ENCODE peak calls at places on chromosomes 13 and 19, in six cellular contexts. One of them, this sample, is unnamed.

GRCh38 chr13:46386426-46386995 is 541 bp downstream of the RUBCNL start:
- DNase-seq in PC-3: no peak
- DNase-seq in PC-9: no peak
- DNase-seq in GM23248: peak; percentile 56
- DNase-seq in hepatocyte: no peak
- DNase-seq in H1: no peak
- DNase-seq in this sample: no peak

GRCh38 chr19:1503089-1503924 is 9.5 kb downstream of the ADAMTSL5 start:
- DNase-seq in hepatocyte: peak; percentile 81
- DNase-seq in PC-3: peak; percentile 21
- DNase-seq in H1: no peak
- DNase-seq in PC-9: no peak
- DNase-seq in GM23248: peak; percentile 74
- DNase-seq in this sample: no peak

GRCh38 chr19:8361921-8362793 is 1.8 kb upstream of the ANGPTL4 start:
- DNase-seq in PC-9: peak; percentile 98
- DNase-seq in PC-3: peak; percentile 100
- DNase-seq in H1: no peak
- DNase-seq in hepatocyte: peak; percentile 90
- DNase-seq in GM23248: peak; percentile 99
- DNase-seq in this sample: no peak

GRCh38 chr13:110499621-110500281 is 61.8 kb downstream of the RAB20 start:
- DNase-seq in hepatocyte: no peak
- DNase-seq in H1: no peak
- DNase-seq in PC-9: no peak
- DNase-seq in GM23248: no peak
- DNase-seq in PC-3: peak; percentile 80
- DNase-seq in this sample: no peak

GRCh38 chr13:57045816-57046691 is 94.7 kb upstream of the PRR20A start:
- DNase-seq in hepatocyte: peak; percentile 58
- DNase-seq in H1: no peak
- DNase-seq in PC-9: no peak
- DNase-seq in GM23248: no peak
- DNase-seq in PC-3: no peak
- DNase-seq in this sample: peak; percentile 6

GRCh38 chr19:7673995-7674667 is 2.8 kb upstream of the MCEMP1 start:
- DNase-seq in GM23248: peak; percentile 74
- DNase-seq in H1: no peak
- DNase-seq in hepatocyte: peak; percentile 68
- DNase-seq in PC-9: peak; percentile 66
- DNase-seq in PC-3: peak; percentile 87
- DNase-seq in this sample: peak; percentile 60

GRCh38 chr19:55284405-55285058 is 735 bp downstream of the BRSK1 start:
- DNase-seq in PC-9: no peak
- DNase-seq in hepatocyte: no peak
- DNase-seq in PC-3: no peak
- DNase-seq in GM23248: no peak
- DNase-seq in H1: no peak
- DNase-seq in this sample: no peak

GRCh38 chr13:43872181-43872580 is 7.4 kb downstream of the CCDC122 start:
- DNase-seq in GM23248: no peak
- DNase-seq in H1: no peak
- DNase-seq in PC-9: no peak
- DNase-seq in PC-3: no peak
- DNase-seq in hepatocyte: no peak
- DNase-seq in this sample: no peak

GRCh38 chr13:25652764-25653163 is 281.0 kb downstream of the ATP8A2 start:
- DNase-seq in GM23248: no peak
- DNase-seq in PC-9: no peak
- DNase-seq in PC-3: no peak
- DNase-seq in hepatocyte: no peak
- DNase-seq in H1: no peak
- DNase-seq in this sample: no peak

GRCh38 chr19:5436101-5436947 is 18.9 kb upstream of the ZNRF4 start:
- DNase-seq in PC-3: peak; percentile 32
- DNase-seq in H1: peak; percentile 68
- DNase-seq in GM23248: peak; percentile 90
- DNase-seq in PC-9: no peak
- DNase-seq in hepatocyte: peak; percentile 68
- DNase-seq in this sample: no peak

GRCh38 chr13:98717256-98717655 is 35.2 kb downstream of the SLC15A1 start:
- DNase-seq in PC-9: peak; percentile 28
- DNase-seq in H1: no peak
- DNase-seq in PC-3: no peak
- DNase-seq in hepatocyte: no peak
- DNase-seq in GM23248: no peak
- DNase-seq in this sample: no peak

GRCh38 chr19:2550431-2551171 is 74.7 kb downstream of the GADD45B start:
- DNase-seq in PC-9: no peak
- DNase-seq in GM23248: peak; percentile 42
- DNase-seq in H1: no peak
- DNase-seq in hepatocyte: no peak
- DNase-seq in PC-3: no peak
- DNase-seq in this sample: no peak

GRCh38 chr13:39765801-39766463 is 110.5 kb downstream of the COG6 start:
- DNase-seq in hepatocyte: no peak
- DNase-seq in H1: no peak
- DNase-seq in GM23248: peak; percentile 25
- DNase-seq in PC-3: peak; percentile 40
- DNase-seq in PC-9: no peak
- DNase-seq in this sample: no peak

GRCh38 chr13:95474992-95475391 is 77.5 kb upstream of the CLDN10 start:
- DNase-seq in hepatocyte: no peak
- DNase-seq in GM23248: no peak
- DNase-seq in PC-9: no peak
- DNase-seq in H1: no peak
- DNase-seq in PC-3: no peak
- DNase-seq in this sample: no peak

GRCh38 chr19:55603581-55604292 is 1.7 kb upstream of the ZNF865 start:
- DNase-seq in PC-3: no peak
- DNase-seq in GM23248: no peak
- DNase-seq in hepatocyte: no peak
- DNase-seq in H1: no peak
- DNase-seq in PC-9: peak; percentile 28
- DNase-seq in this sample: no peak

GRCh38 chr19:4687396-4687795 is 17.3 kb upstream of the MYDGF start:
- DNase-seq in GM23248: no peak
- DNase-seq in H1: no peak
- DNase-seq in PC-3: no peak
- DNase-seq in PC-9: no peak
- DNase-seq in hepatocyte: no peak
- DNase-seq in this sample: no peak

GRCh38 chr19:38228491-38229439 is 4.7 kb upstream of the DPF1 start:
- DNase-seq in PC-9: no peak
- DNase-seq in H1: no peak
- DNase-seq in PC-3: no peak
- DNase-seq in hepatocyte: no peak
- DNase-seq in GM23248: no peak
- DNase-seq in this sample: no peak

GRCh38 chr13:22960827-22961226 is 220.0 kb upstream of the SGCG start:
- DNase-seq in PC-9: no peak
- DNase-seq in GM23248: no peak
- DNase-seq in H1: no peak
- DNase-seq in hepatocyte: no peak
- DNase-seq in PC-3: no peak
- DNase-seq in this sample: no peak

GRCh38 chr13:63774133-63774532 is 2358.5 kb upstream of the PCDH20 start:
- DNase-seq in hepatocyte: no peak
- DNase-seq in GM23248: no peak
- DNase-seq in H1: no peak
- DNase-seq in PC-3: peak; percentile 1
- DNase-seq in PC-9: no peak
- DNase-seq in this sample: no peak

DNA sequence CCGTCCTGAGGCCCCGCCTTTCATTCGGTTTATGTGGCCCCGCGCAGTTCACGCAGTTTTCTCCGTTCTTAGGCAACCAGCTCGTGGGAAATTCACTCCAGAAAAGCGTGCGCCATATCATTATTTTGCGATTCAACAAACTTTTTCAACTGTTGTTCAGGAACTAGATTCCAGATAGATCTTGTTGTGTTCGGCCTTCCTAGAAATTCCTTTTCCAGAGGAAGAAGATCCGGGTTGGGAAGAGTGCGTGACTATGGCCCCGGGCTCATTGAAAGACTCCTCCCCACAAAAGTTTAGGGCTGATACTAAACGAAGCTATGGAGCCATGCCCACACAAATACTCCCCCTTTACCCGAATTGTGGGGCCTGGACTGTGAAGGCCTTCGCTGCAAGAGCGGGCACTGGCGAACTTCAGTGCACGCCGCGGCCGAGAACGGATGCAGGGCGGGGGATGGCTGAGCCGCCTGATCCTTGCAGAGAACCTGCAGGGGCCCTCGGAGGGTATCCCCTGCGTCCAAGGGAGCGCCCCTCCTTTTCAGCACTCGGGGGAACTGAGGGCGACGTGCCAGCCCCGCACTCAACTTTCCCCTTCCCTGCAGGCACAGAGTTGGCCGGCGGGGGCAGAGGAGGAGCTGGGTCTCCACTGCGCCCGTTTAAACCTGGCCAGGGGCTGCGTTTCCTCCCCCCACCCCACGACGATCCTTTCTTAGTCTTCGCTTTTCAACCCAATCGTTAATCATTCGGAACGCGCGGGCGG is 904 bp upstream of the SOX1 start:
- DNase-seq in hepatocyte: no peak
- DNase-seq in H1: no peak
- DNase-seq in PC-3: no peak
- DNase-seq in PC-9: no peak
- DNase-seq in GM23248: no peak
- DNase-seq in this sample: no peak
- TF ChIP-seq EZH2 in hepatocyte: peak; percentile 59
- TF ChIP-seq EZH2 in H1: peak; percentile 98
- TF ChIP-seq EZH2 in PC-3: no peak
- TF ChIP-seq EZH2 in PC-9: no peak
- TF ChIP-seq EZH2 in GM23248: no peak
- TF ChIP-seq EZH2 in this sample: peak; percentile 57

GRCh38 chr19:19420570-19421301 is 15.3 kb downstream of the GATAD2A start:
- DNase-seq in H1: no peak
- DNase-seq in PC-3: peak; percentile 54
- DNase-seq in hepatocyte: no peak
- DNase-seq in PC-9: no peak
- DNase-seq in GM23248: no peak
- DNase-seq in this sample: no peak
- TF ChIP-seq EZH2 in H1: no peak
- TF ChIP-seq EZH2 in PC-3: no peak
- TF ChIP-seq EZH2 in hepatocyte: no peak
- TF ChIP-seq EZH2 in PC-9: no peak
- TF ChIP-seq EZH2 in GM23248: no peak
- TF ChIP-seq EZH2 in this sample: no peak

GRCh38 chr13:27791146-27791900 is 960 bp upstream of the GSX1 start:
- DNase-seq in H1: no peak
- DNase-seq in PC-3: no peak
- DNase-seq in PC-9: no peak
- DNase-seq in hepatocyte: no peak
- DNase-seq in GM23248: no peak
- DNase-seq in this sample: no peak

GRCh38 chr13:27793377-27794074 is 1.2 kb downstream of the GSX1 start:
- DNase-seq in H1: no peak
- DNase-seq in GM23248: no peak
- DNase-seq in PC-9: no peak
- DNase-seq in PC-3: no peak
- DNase-seq in hepatocyte: no peak
- DNase-seq in this sample: no peak

GRCh38 chr13:27791901-27792392 is 336 bp upstream of the GSX1 start:
- DNase-seq in PC-9: no peak
- DNase-seq in GM23248: no peak
- DNase-seq in PC-3: no peak
- DNase-seq in H1: no peak
- DNase-seq in hepatocyte: no peak
- DNase-seq in this sample: no peak

GRCh38 chr13:27794075-27794691 is 1.9 kb downstream of the GSX1 start:
- DNase-seq in hepatocyte: no peak
- DNase-seq in H1: no peak
- DNase-seq in PC-3: no peak
- DNase-seq in PC-9: no peak
- DNase-seq in GM23248: no peak
- DNase-seq in this sample: no peak

DNA sequence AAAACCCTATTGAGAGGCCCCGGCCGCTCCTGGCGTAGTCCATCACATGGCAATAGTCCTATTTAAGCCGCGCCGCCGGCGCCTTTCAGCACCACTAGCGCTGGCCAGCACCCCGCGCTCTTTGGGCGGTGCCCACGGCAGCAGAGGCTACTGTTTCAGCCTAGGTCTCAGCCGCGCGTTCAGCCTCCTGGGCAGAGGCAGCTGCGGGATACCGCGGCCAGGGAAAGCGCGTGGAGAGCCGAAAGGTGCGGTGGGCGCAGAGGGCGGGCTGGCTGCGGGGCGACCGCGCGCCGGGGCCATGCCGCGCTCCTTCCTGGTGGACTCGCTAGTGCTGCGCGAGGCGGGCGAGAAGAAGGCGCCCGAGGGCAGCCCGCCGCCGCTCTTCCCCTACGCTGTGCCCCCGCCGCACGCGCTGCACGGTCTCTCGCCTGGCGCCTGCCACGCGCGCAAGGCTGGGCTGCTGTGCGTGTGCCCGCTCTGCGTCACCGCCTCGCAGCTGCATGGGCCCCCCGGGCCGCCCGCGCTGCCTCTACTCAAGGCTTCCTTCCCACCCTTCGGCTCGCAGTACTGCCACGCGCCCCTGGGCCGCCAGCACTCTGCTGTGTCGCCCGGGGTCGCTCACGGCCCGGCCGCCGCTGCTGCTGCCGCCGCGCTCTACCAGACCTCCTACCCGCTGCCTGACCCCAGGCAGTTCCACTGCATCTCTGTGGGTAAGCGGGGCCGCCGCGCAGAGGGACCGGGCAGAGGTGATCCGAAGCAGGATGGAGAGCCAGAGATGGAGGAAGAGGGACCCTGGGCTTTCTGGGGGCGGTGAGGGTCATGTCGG is at the start of gene GSX1:
- DNase-seq in PC-3: peak; percentile 63
- DNase-seq in GM23248: peak; percentile 86
- DNase-seq in PC-9: no peak
- DNase-seq in H1: peak; percentile 63
- DNase-seq in hepatocyte: peak; percentile 90
- DNase-seq in this sample: no peak
- TF ChIP-seq EZH2 in PC-3: no peak
- TF ChIP-seq EZH2 in GM23248: no peak
- TF ChIP-seq EZH2 in PC-9: no peak
- TF ChIP-seq EZH2 in H1: no peak
- TF ChIP-seq EZH2 in hepatocyte: no peak
- TF ChIP-seq EZH2 in this sample: no peak

DNA sequence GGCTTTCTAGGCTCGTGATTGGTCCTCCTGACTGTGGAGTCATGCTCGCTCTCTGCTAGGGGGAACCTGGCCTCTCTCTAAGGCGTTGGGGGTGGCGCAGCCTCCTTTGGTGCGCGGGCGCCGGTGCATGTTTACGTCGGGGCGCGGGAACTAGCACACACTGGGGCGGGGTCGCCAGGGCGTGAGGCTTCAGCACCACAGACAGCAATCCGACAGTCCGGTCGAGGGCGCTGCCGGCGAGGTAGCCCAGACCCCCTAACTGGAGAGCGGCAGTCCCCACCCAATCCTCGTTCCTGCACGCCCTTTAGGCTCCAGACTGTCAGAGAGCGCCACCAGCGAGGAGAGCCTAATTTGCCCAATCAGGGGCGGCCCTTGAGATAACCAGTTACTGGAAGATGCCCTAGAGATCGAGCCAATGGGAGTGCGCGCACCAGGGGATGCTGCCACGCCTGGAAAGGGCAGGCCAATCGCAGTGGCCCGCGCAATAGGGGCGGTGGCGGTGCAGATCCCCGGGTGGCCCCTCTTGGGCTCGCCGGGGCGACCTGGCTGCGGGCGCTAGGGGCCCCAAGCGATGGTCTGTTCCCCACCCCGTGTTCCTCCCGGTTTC is 1.0 kb upstream of the ELAVL3 start:
- DNase-seq in H1: peak; percentile 79
- DNase-seq in PC-9: no peak
- DNase-seq in GM23248: peak; percentile 89
- DNase-seq in hepatocyte: peak; percentile 64
- DNase-seq in PC-3: peak; percentile 86
- DNase-seq in this sample: peak; percentile 84
- TF ChIP-seq EZH2 in H1: no peak
- TF ChIP-seq EZH2 in PC-9: no peak
- TF ChIP-seq EZH2 in GM23248: no peak
- TF ChIP-seq EZH2 in hepatocyte: peak; percentile 55
- TF ChIP-seq EZH2 in PC-3: no peak
- TF ChIP-seq EZH2 in this sample: no peak